ENCODE peak calls at places on chromosome 5, in six cellular contexts. Y, H, B, K, Z and D are unnamed samples.
A peak's percentile ranks its signal among the peaks of the same experiment; 100 is the strongest.

GRCh38 chr5:78819707-78820106 is 165.4 kb downstream of the ARSB start:
- DNase-seq in Z (no peak), B (no peak), Y (no peak), H (no peak), K (no peak), D (no peak)

GRCh38 chr5:586751-587285 is 25.3 kb upstream of the CEP72 start:
- DNase-seq in B (peak; percentile 71), Z (no peak), K (no peak), Y (no peak), H (no peak), D (no peak)

GRCh38 chr5:54520940-54521339 is 3.4 kb downstream of the SNX18 start:
- DNase-seq in Z (no peak), B (no peak), H (no peak), K (peak; percentile 45), Y (no peak), D (no peak)

GRCh38 chr5:38551020-38552017 is 5.1 kb downstream of the LIFR start:
- DNase-seq in H (peak; percentile 17), Y (no peak), Z (peak; percentile 14), B (no peak), K (peak; percentile 66), D (no peak)

GRCh38 chr5:1642221-1642620 is 118.5 kb upstream of the LPCAT1 start:
- DNase-seq in K (no peak), B (no peak), Y (no peak), H (no peak), Z (no peak), D (no peak)

GRCh38 chr5:172918421-172919371 is 40.5 kb upstream of the RPL26L1 start:
- DNase-seq in Y (no peak), K (no peak), B (no peak), Z (no peak), H (peak; percentile 31), D (no peak)

GRCh38 chr5:95878417-95879323 is 56.1 kb upstream of the GLRX start:
- DNase-seq in K (no peak), B (no peak), H (no peak), Y (no peak), Z (no peak), D (no peak)

GRCh38 chr5:170173227-170173626 is 59.6 kb upstream of the C5orf58 start:
- DNase-seq in Z (no peak), B (no peak), H (no peak), K (peak; percentile 42), Y (no peak), D (no peak)

GRCh38 chr5:171703116-171703515 is 82.5 kb upstream of the SMIM23 start:
- DNase-seq in K (no peak), B (peak; percentile 43), Z (no peak), Y (no peak), H (no peak), D (no peak)

GRCh38 chr5:113090336-113091106 is 113.9 kb downstream of the DCP2 start:
- DNase-seq in H (no peak), Z (no peak), Y (peak; percentile 42), K (no peak), B (no peak), D (no peak)

GRCh38 chr5:132883261-132883834 is 9.9 kb downstream of the LEAP2 start:
- DNase-seq in K (peak; percentile 73), Y (peak; percentile 66), Z (peak; percentile 60), B (no peak), H (peak; percentile 45), D (no peak)

GRCh38 chr5:170297589-170298462 is at the start of gene LCP2:
- DNase-seq in K (no peak), Y (no peak), B (no peak), Z (peak; percentile 18), H (no peak), D (no peak)

GRCh38 chr5:179549973-179550510 is 312 bp upstream of the RUFY1 start:
- DNase-seq in Z (peak; percentile 80), H (no peak), K (no peak), B (no peak), Y (no peak), D (no peak)

GRCh38 chr5:132484386-132484715 is 6.2 kb downstream of the IRF1 start:
- DNase-seq in Z (no peak), B (peak; percentile 53), K (no peak), H (no peak), Y (no peak), D (no peak)

GRCh38 chr5:66987949-66988838 is 208.4 kb downstream of the CD180 start:
- DNase-seq in H (peak; percentile 45), K (peak; percentile 29), B (no peak), Z (peak; percentile 55), Y (no peak), D (no peak)

GRCh38 chr5:176624916-176625315 is 5.4 kb downstream of the SNCB start:
- DNase-seq in Z (no peak), H (no peak), Y (no peak), B (no peak), K (no peak), D (no peak)

GRCh38 chr5:126027652-126028051 is 395.6 kb upstream of the GRAMD2B start:
- DNase-seq in Y (no peak), Z (no peak), K (no peak), H (no peak), B (no peak), D (no peak)

GRCh38 chr5:126031989-126032716 is 391.1 kb upstream of the GRAMD2B start:
- DNase-seq in H (no peak), K (peak; percentile 2), B (no peak), Y (no peak), Z (no peak), D (peak; percentile 82)

GRCh38 chr5:126030698-126031097 is 392.5 kb upstream of the GRAMD2B start:
- DNase-seq in K (no peak), H (no peak), Z (no peak), B (no peak), Y (no peak), D (no peak)

GRCh38 chr5:126027149-126027548 is 396.1 kb upstream of the GRAMD2B start:
- DNase-seq in B (no peak), K (no peak), Y (no peak), H (no peak), Z (no peak), D (no peak)

GRCh38 chr5:126028336-126028735 is 394.9 kb upstream of the GRAMD2B start:
- DNase-seq in K (no peak), H (no peak), B (no peak), Y (no peak), Z (no peak), D (no peak)
- TF ChIP-seq CTCF in K (no peak), H (no peak), B (no peak), Y (no peak), Z (no peak), D (no peak)

DNA sequence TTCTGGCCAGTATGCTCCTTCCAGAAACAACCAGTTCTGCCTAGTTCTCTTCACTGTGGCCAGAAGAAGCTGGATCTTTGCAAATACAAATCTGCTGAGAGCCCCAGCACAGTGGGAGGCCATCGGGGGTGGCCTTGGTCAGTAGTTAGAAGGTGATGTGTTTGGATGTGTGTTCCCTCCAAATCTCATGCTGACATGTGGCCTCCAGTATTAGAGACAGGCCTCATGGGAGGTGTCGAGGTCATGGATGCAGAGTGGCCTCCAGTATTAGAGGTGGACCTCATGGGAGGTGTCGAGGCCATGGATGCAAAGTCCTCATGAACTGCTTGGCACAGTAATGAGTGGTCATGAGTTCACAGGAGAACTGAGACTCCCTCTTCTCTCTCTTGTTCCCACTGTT is 7.6 kb upstream of the IRX2 start:
- DNase-seq in Y (peak; percentile 2), H (no peak), K (no peak), Z (no peak), B (no peak), D (no peak)
- H3K4me3 ChIP-seq in Y (no peak overlapping the region), H (no peak overlapping the region), K (no peak overlapping the region), Z (no peak overlapping the region), B (no peak overlapping the region), D (no peak overlapping the region)

GRCh38 chr5:167820266-167820988 is 471.0 kb upstream of the WWC1 start:
- DNase-seq in K (peak; percentile 49), H (no peak), Z (no peak), Y (peak; percentile 32), B (no peak), D (no peak)
- TF ChIP-seq CTCF in K (no peak), H (no peak), Z (no peak), Y (no peak), B (no peak), D (no peak)

DNA sequence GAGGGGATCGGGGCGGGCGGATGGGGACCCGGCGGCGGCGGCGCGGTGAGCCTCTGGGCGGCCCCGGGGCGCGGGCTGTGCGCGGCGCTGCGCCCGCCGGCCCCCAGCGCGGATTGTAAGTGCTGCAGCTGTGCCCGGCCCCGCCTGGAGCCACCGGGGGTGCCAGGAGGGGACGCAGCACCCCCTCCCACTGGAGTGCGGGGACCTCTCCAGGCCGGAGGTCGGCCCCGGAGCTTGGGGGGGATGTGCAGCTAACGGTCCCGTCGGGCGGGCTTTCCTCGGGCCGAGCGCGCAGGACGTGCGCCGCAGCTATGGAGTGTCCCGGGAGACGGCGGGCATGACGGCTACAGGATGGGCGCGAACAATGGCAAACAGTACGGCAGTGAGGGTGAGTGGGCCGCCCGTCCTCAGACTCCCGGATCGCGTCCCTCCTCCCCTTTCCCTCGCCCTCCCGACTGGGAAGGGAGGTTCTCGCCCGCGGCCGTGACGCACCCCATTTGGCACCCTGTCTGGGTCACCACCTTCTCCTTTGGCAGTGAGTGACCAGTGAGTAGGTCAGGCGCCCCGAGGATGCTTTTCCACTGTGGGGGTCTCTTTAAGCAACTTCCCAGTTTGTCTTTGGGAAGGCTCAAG is 462 bp downstream of the FBXL7 start:
- DNase-seq in H (no peak), Z (no peak), Y (peak; percentile 19), K (peak; percentile 53), B (peak; percentile 83), D (peak; percentile 82)
- H3K4me3 ChIP-seq in H (no peak overlapping the region), Z (no peak overlapping the region), Y (peak overlapping the region; percentile 60), K (peak overlapping the region; percentile 88), B (peak overlapping the region; percentile 69), D (peak overlapping the region; percentile 75)

GRCh38 chr5:135186662-135187522 is 152.9 kb upstream of the PITX1 start:
- DNase-seq in B (no peak), H (peak; percentile 63), K (no peak), Z (no peak), Y (no peak), D (no peak)
- TF ChIP-seq CTCF in B (no peak), H (peak; percentile 47), K (no peak), Z (no peak), Y (no peak), D (no peak)

DNA sequence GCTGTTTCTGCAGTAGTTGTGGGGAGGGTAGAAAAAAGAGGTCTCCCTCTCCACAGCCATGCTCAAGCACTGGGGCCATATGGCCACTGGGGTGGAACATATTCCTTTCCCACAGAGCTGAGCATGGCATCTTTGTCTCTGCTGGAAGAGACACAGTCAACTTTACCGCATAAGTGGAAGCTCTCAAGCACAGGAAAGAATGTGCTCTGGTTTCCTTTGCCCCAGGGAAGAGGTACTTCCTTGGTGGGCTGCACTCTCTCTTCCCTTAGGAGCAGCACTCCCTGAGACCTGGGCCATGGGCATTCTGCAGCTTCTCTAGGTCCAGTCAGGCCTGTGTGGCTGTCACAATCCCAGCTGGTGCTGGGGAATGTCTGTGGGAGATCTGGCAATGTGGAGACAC is 168.5 kb upstream of the ACTBL2 start:
- DNase-seq in K (no peak), H (no peak), Y (no peak), Z (no peak), B (no peak), D (no peak)
- H3K4me3 ChIP-seq in K (no peak overlapping the region), H (no peak overlapping the region), Y (no peak overlapping the region), Z (no peak overlapping the region), B (no peak overlapping the region), D (no peak overlapping the region)

DNA sequence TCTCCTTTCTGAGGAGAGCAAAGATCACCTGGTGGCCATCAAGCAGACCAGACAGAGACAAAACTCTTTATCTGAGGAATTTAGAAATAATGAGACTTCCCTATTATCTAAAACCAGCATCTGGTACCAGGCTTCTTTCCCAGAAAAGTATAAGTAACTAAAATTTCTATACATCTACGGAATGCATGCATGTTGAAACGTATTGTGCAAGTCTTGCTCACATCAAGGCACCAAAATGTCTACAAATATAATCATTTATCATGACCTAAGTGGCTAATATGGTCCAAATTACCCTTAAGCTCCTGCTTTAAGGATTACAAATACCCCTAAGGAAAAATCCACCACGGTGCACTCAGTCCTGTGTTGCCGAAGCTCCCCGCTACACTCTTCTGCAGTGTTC is 286.3 kb downstream of the CDH18 start:
- DNase-seq in Y (no peak), H (no peak), B (no peak), Z (no peak), K (no peak), D (no peak)
- TF ChIP-seq CTCF in Y (no peak), H (no peak), B (no peak), Z (no peak), K (no peak), D (no peak)